ENCODE peak calls at places on chromosomes 5 and 9, in eight cellular contexts. V is SK-N-SH; F is NCI-H1436; P is activated CD8-positive, alpha-beta T cell treated with anti-CD3 and anti-CD28 coated beads, Interleukin-2, amount 10 ng/mL, durations not matched to agents 7 days and 5 days; Y is AG08396; A is SW480; U is HuH-7; D is M059J. L is an unnamed sample.

GRCh38 chr5:121164632-121165031 is 687.0 kb upstream of the FTMT start:
- DNase-seq in P (no peak), Y (no peak), F (no peak), V (no peak), U (no peak), A (no peak), D (no peak), L (no peak)

GRCh38 chr9:30997291-30997690 is 1387.2 kb upstream of the ACO1 start:
- DNase-seq in Y (no peak), P (no peak), F (no peak), A (no peak), U (no peak), V (no peak), D (no peak), L (no peak)

GRCh38 chr5:58921106-58921505 is 338.2 kb downstream of the RAB3C start:
- DNase-seq in F (no peak), V (no peak), D (peak; percentile 14), Y (no peak), U (no peak), A (no peak), P (no peak), L (no peak)

GRCh38 chr5:169778622-169779596 is 141.8 kb downstream of the DOCK2 start:
- DNase-seq in P (no peak), A (no peak), Y (no peak), U (no peak), F (no peak), V (no peak), D (no peak), L (no peak)

GRCh38 chr5:155332618-155333017 is 319.1 kb downstream of the KIF4B start:
- DNase-seq in V (no peak), F (no peak), Y (no peak), D (no peak), A (no peak), P (no peak), U (no peak), L (no peak)

GRCh38 chr9:106799146-106799545 is 63.8 kb upstream of the ZNF462 start:
- DNase-seq in Y (peak; percentile 66), V (no peak), D (peak; percentile 77), F (no peak), P (no peak), U (no peak), A (peak; percentile 6), L (peak; percentile 16)

GRCh38 chr5:133612021-133612860 is at the start of gene FSTL4:
- DNase-seq in D (peak; percentile 7), Y (no peak), U (no peak), A (peak; percentile 80), P (peak; percentile 27), F (peak; percentile 55), V (peak; percentile 82), L (peak; percentile 75)

GRCh38 chr9:37747271-37747753 is 6.3 kb upstream of the TRMT10B start:
- DNase-seq in U (peak; percentile 98), F (peak; percentile 57), Y (peak; percentile 87), D (peak; percentile 74), P (peak; percentile 72), A (peak; percentile 64), V (peak; percentile 89), L (peak; percentile 77)

GRCh38 chr5:169171495-169171894 is 129.4 kb downstream of the SLIT3 start:
- DNase-seq in U (no peak), Y (no peak), D (no peak), V (no peak), A (no peak), P (no peak), F (no peak), L (no peak)

GRCh38 chr9:83062653-83063527 is at the start of gene RASEF:
- DNase-seq in D (peak; percentile 55), V (peak; percentile 86), F (no peak), U (peak; percentile 44), A (peak; percentile 52), P (no peak), Y (peak; percentile 24), L (peak; percentile 96)

GRCh38 chr5:168881427-168882149 is 302.4 kb upstream of the PANK3 start:
- DNase-seq in P (no peak), D (no peak), U (no peak), F (no peak), Y (no peak), A (no peak), V (peak; percentile 62), L (no peak)

GRCh38 chr9:23586906-23587305 is 239.1 kb downstream of the ELAVL2 start:
- DNase-seq in F (no peak), Y (no peak), A (no peak), D (no peak), V (peak; percentile 29), U (no peak), P (no peak), L (no peak)

GRCh38 chr5:142322403-142322746 is 2.4 kb downstream of the SPRY4 start:
- DNase-seq in A (no peak), Y (no peak), P (no peak), D (no peak), F (no peak), V (no peak), U (no peak), L (no peak)

GRCh38 chr9:123169926-123170325 is 98.5 kb downstream of the STRBP start:
- DNase-seq in V (no peak), D (no peak), Y (no peak), F (no peak), U (no peak), A (no peak), P (no peak), L (no peak)

GRCh38 chr9:20225841-20226240 is 396.5 kb downstream of the MLLT3 start:
- DNase-seq in P (no peak), A (no peak), Y (no peak), F (no peak), V (no peak), U (no peak), D (peak; percentile 26), L (no peak)

GRCh38 chr9:126033956-126034355 is 286.8 kb downstream of the PBX3 start:
- DNase-seq in U (no peak), A (no peak), F (no peak), Y (no peak), V (no peak), D (no peak), P (no peak), L (no peak)

GRCh38 chr9:78788101-78788500 is 491.2 kb downstream of the PSAT1 start:
- DNase-seq in V (no peak), D (peak; percentile 75), F (no peak), U (no peak), Y (peak; percentile 29), P (no peak), A (no peak), L (no peak)

GRCh38 chr5:154486427-154486866 is 8.4 kb upstream of the HAND1 start:
- DNase-seq in D (no peak), Y (no peak), P (no peak), V (peak; percentile 81), A (no peak), U (no peak), F (peak; percentile 82), L (no peak)

GRCh38 chr5:32814620-32815019 is 103.5 kb downstream of the NPR3 start:
- DNase-seq in A (no peak), U (no peak), Y (no peak), V (no peak), P (no peak), D (peak; percentile 92), F (no peak), L (peak; percentile 77)

GRCh38 chr5:53934126-53934856 is 373.9 kb downstream of the NDUFS4 start:
- DNase-seq in D (peak; percentile 67), P (no peak), Y (no peak), U (no peak), F (no peak), A (no peak), V (no peak), L (no peak)

GRCh38 chr5:33143405-33144123 is 297.2 kb upstream of the TARS1 start:
- DNase-seq in A (no peak), P (no peak), V (no peak), U (no peak), Y (no peak), F (no peak), D (no peak), L (no peak)

GRCh38 chr5:53076014-53076413 is 33.5 kb downstream of the MOCS2 start:
- DNase-seq in P (no peak), D (no peak), U (no peak), F (no peak), V (no peak), Y (no peak), A (no peak), L (no peak)

GRCh38 chr5:69049151-69049550 is 44.7 kb upstream of the SLC30A5 start:
- DNase-seq in A (no peak), P (no peak), U (no peak), F (no peak), V (no peak), D (no peak), Y (no peak), L (no peak)